ENCODE peak calls at places on chromosomes 11 and 22, in five cellular contexts. P is body of pancreas, A is H1, D is transverse colon, R is right lobe of liver. U is an unnamed sample. For H3K27me3, the result is how much of the 10 kb centered on the place peaks cover.

GRCh38 chr11:112644410-112645131 is 316.6 kb upstream of the NCAM1 start:
- DNase-seq in P (no peak), D (no peak), A (no peak), R (no peak), U (peak)

GRCh38 chr22:31212783-31213626 is 907 bp downstream of the LIMK2 start:
- DNase-seq in P (no peak), A (no peak), D (no peak), R (no peak), U (no peak)

GRCh38 chr22:24067587-24068376 is 56.7 kb downstream of the CABIN1 start:
- DNase-seq in D (peak), P (peak), R (peak), A (no peak), U (no peak)

GRCh38 chr11:61061081-61061826 is 41.0 kb upstream of the CD5 start:
- DNase-seq in R (peak), A (no peak), P (no peak), D (no peak), U (no peak)

GRCh38 chr11:109795234-109795633 is 298.0 kb upstream of the ZC3H12C start:
- DNase-seq in D (no peak), P (peak), A (no peak), R (no peak), U (no peak)

GRCh38 chr22:24423519-24424000 is 3.8 kb upstream of the ADORA2A start:
- DNase-seq in P (peak), D (peak), A (no peak), R (peak), U (no peak)

GRCh38 chr11:35111171-35112055 is 27.6 kb upstream of the CD44 start:
- DNase-seq in P (peak), A (no peak), D (peak), R (no peak), U (no peak)

GRCh38 chr11:85627332-85627997 is at the start of gene DLG2:
- DNase-seq in R (no peak), A (no peak), D (no peak), P (peak), U (no peak)

GRCh38 chr11:18696638-18697225 is 1.8 kb upstream of the TMEM86A start:
- DNase-seq in D (no peak), P (no peak), A (no peak), R (no peak), U (no peak)

DNA sequence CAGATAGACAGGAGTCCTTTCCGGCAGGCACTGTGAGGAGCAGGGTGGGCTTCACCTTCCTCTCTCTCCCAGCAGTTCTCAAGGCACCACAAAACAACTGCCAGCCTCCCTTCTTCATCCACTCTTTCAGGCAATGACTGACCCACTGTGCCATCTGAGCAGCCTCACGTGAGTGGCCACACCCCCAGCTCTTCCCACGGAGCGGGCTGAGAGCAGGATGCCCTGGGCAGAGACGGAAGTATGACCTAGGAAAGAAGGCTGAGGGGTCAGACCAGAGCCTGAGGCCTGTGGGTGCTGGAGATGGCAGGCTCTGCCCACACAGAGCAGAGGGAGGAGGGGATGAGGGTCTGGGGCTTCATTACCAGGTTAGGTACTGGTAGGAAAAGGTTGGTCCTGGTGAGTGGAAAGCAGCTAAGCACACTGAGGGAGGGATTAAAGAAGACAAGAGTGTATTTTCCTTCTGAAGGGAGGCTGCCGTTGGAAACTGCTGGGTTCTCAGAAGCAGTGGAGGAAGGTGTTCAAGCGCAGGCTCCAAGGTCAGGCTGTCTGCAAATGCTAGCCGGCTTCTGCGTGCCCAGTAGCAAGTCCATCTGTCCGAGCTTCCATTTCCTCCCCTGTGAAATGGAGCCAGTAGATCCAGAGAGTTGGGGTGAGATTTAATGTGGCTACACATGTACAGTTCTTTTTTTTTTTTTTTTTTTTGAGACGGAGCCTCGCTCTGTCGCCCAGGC is 4.6 kb downstream of the NLRP6 start:
- DNase-seq in P (no peak), R (no peak), D (no peak), A (no peak), U (no peak)
- H3K27me3 ChIP-seq in P (under half), R (under half), D (half or more), A (under half), U (under half)

GRCh38 chr11:6214530-6214929 is 9.2 kb downstream of the C11orf42 start:
- DNase-seq in P (no peak), A (no peak), R (no peak), D (no peak), U (no peak)
- TF ChIP-seq POLR2A in P (no peak), A (no peak), R (no peak), D (no peak), U (no peak)

GRCh38 chr11:118176400-118177134 is at the start of gene SCN2B:
- DNase-seq in R (no peak), A (no peak), D (no peak), P (no peak), U (no peak)
- H3K27me3 ChIP-seq in R (under half), A (under half), D (under half), P (under half), U (under half)

DNA sequence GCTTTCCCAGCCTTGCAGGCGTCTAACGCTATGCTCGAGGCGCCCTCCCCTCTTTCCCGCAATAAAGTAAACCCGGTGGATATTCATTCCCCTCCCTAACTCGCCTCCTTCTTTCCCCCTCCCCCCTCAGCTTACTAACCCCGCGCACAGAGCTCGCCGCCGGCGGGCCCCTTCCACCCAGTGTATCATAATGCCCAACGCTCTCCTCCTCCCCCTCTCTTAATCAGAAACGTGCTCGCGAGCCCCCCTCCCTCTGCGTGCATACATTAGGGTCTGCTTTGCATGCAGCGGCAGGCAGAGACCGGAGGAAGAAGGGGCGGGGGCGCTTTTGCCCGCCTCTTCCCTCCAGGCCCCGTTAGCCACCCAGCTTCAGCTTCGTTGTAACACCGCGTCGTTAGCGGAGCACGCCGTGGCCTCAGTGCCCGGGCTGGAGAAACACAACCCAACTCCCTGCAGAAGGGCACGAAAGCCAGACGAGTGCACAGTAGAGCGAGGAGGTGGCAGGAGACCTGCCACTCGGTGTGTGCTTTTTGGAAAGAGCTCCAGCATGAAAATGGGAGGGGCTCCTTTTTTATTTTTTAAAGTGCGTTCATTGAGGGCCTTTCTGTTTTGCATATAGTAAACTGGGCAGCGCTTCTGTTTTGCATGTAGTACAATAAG is 929 bp upstream of the KMT2A start:
- DNase-seq in R (peak), D (peak), A (peak), P (peak), U (no peak)
- TF ChIP-seq POLR2A in R (no peak), D (peak), A (no peak), P (no peak), U (no peak)

GRCh38 chr11:44658451-44658850 is 68.3 kb upstream of the TSPAN18 start:
- DNase-seq in P (no peak), D (no peak), A (no peak), R (no peak), U (no peak)
- H3K27me3 ChIP-seq in P (under half), D (under half), A (under half), R (under half), U (under half)

GRCh38 chr11:111417766-111418435 is 38.8 kb upstream of the POU2AF1 start:
- DNase-seq in R (no peak), A (no peak), D (peak), P (peak), U (no peak)
- TF ChIP-seq POLR2A in R (no peak), A (no peak), D (no peak), P (no peak), U (no peak)

DNA sequence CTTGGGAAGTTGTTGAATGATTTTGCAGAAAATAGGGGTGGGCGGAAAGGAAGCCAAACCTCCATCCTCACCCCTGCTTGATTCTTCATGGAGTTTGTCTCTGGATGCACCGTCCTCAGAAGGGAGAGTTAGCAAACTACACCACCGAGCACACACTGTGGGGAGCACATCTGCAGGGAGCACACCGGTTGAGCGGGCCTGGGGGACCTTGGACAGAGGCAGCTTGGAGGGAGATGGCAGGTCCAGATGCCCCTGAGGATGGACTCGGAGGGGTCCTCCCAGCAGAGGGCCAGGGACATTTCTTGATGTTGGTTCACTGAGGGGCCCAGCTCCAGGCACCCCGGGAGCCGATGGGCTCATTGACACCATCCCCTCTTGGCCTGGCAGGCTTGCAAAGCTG is 15.1 kb upstream of the FGF19 start:
- DNase-seq in R (no peak), P (no peak), A (no peak), D (no peak), U (no peak)
- H3K27me3 ChIP-seq in R (under half), P (under half), A (under half), D (half or more), U (under half)

DNA sequence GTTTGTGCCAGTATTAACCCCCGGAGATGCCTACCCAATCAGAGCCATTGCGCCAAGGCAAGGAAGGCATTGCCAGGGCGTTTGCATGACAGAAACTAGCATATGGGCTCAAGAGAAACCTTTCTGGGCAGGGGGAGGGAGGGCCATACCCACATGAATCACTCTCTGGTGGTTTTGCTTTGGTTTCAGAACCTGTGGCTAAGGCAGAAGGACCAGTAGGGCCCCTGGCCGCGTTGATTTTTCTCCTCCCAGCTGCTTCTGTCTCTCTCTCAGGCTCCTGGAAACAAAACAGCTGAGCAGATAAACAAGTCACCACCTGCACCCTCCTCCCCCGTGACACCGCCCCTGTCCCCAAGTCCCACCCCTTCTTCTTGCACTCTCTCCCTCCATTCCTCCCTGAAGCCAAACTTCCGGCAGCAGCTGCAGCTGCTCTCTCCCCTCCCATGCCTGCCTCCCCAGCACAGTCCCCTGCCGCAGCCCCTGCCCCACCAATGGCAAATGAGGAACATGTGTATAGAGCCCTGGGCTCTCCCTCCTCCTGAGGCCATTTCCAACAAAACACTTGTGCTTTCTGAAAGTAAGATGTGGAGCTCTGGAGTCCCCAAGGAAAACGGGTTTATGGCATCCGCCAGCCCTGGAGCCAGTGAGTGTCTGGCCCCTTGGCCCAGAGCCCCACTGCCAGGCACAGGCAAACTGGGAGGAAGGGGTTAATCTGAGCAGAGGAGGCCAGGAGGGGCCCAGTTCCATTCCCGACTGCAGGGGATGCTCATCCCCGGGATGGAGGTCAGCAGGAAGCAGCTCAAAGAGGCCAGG is 39.0 kb upstream of the ADA2 start:
- DNase-seq in A (no peak), D (peak), R (peak), P (peak), U (no peak)
- TF ChIP-seq POLR2A in A (no peak), D (no peak), R (no peak), P (peak), U (no peak)

GRCh38 chr11:64718084-64718779 is 4.8 kb downstream of the NRXN2 start:
- DNase-seq in R (no peak), A (no peak), P (no peak), D (no peak), U (no peak)
- H3K27me3 ChIP-seq in R (under half), A (under half), P (under half), D (half or more), U (under half)

DNA sequence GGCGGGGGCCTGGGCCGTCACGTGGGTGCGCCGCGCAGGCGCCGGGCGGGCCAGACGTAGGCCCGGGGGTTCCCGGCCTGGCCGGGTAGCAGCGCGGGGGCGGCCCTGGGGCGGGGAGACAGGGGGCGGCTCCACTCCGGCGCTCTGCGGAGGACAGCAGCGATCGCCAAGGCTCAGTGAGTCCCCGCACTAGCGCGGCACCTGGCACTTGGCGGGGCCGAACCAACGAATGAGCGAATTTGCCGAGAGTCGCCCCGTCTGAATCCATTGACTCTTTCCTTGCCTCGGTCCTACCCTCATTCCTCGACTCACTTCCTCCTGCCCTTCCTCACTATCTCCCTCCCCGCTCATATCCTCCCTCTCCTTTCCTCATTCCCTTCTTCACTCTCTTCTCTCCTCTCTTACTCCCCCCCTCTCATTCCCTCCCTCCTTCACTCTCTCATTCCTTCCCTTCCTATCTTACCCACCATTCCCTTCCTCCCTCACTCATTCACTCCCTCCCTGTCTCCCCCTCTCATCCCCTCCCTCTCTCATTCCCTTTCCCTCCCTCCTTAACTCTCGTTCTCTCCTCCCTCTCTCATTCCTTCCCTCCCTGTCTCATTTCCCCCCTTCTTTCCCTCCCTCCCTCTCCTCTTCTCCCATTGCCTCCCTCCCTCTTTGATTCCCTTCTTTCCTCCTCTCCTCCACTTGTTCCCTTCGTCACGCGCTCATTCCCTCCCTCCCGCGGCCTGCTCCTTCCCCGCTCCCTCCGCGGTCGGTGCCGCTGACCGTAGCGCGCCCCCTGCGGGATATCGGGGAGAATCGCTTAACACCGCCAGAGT is 476 bp upstream of the KLHL22 start:
- DNase-seq in A (peak), D (peak), P (peak), R (peak), U (no peak)
- TF ChIP-seq POLR2A in A (no peak), D (peak), P (peak), R (peak), U (peak)

U was measured in vagina.